ENCODE peak calls at places on chromosomes 11 and 22, in five cellular contexts. One of them, this sample, is unnamed.

GRCh38 chr11:24324211-24324610 is 172.6 kb upstream of the LUZP2 start:
- DNase-seq in HAP-1: no peak
- DNase-seq in sigmoid colon: no peak
- DNase-seq in CD8-positive, alpha-beta memory T cell: no peak
- DNase-seq in left ventricle myocardium inferior: no peak
- DNase-seq in this sample: peak

GRCh38 chr11:108854366-108854765 is 189.5 kb downstream of the DDX10 start:
- DNase-seq in HAP-1: no peak
- DNase-seq in sigmoid colon: no peak
- DNase-seq in CD8-positive, alpha-beta memory T cell: no peak
- DNase-seq in left ventricle myocardium inferior: no peak
- DNase-seq in this sample: no peak

GRCh38 chr11:108559340-108559739 is 34.2 kb downstream of the EXPH5 start:
- DNase-seq in HAP-1: no peak
- DNase-seq in sigmoid colon: no peak
- DNase-seq in CD8-positive, alpha-beta memory T cell: no peak
- DNase-seq in left ventricle myocardium inferior: no peak
- DNase-seq in this sample: peak

GRCh38 chr11:75383246-75383645 is 16.1 kb upstream of the RPS3 start:
- DNase-seq in HAP-1: no peak
- DNase-seq in sigmoid colon: no peak
- DNase-seq in CD8-positive, alpha-beta memory T cell: peak
- DNase-seq in left ventricle myocardium inferior: no peak
- DNase-seq in this sample: no peak

GRCh38 chr11:109785714-109786113 is 307.5 kb upstream of the ZC3H12C start:
- DNase-seq in HAP-1: no peak
- DNase-seq in sigmoid colon: no peak
- DNase-seq in CD8-positive, alpha-beta memory T cell: no peak
- DNase-seq in left ventricle myocardium inferior: no peak
- DNase-seq in this sample: no peak

GRCh38 chr11:64459016-64459415 is 100.1 kb downstream of the RPS6KA4 start:
- DNase-seq in HAP-1: no peak
- DNase-seq in sigmoid colon: peak
- DNase-seq in CD8-positive, alpha-beta memory T cell: no peak
- DNase-seq in left ventricle myocardium inferior: no peak
- DNase-seq in this sample: no peak

GRCh38 chr11:73406131-73406530 is 29.9 kb downstream of the RELT start:
- DNase-seq in HAP-1: no peak
- DNase-seq in sigmoid colon: no peak
- DNase-seq in CD8-positive, alpha-beta memory T cell: no peak
- DNase-seq in left ventricle myocardium inferior: no peak
- DNase-seq in this sample: no peak

GRCh38 chr22:28027453-28028448 is 108.7 kb upstream of the PITPNB start:
- DNase-seq in HAP-1: peak
- DNase-seq in sigmoid colon: peak
- DNase-seq in CD8-positive, alpha-beta memory T cell: no peak
- DNase-seq in left ventricle myocardium inferior: no peak
- DNase-seq in this sample: no peak

GRCh38 chr11:8330416-8330815 is 66.7 kb upstream of the LMO1 start:
- DNase-seq in HAP-1: peak
- DNase-seq in sigmoid colon: no peak
- DNase-seq in CD8-positive, alpha-beta memory T cell: no peak
- DNase-seq in left ventricle myocardium inferior: no peak
- DNase-seq in this sample: no peak

GRCh38 chr11:134503104-134503503 is 91.1 kb upstream of the B3GAT1 start:
- DNase-seq in HAP-1: no peak
- DNase-seq in sigmoid colon: peak
- DNase-seq in CD8-positive, alpha-beta memory T cell: no peak
- DNase-seq in left ventricle myocardium inferior: no peak
- DNase-seq in this sample: no peak

GRCh38 chr11:76243157-76243556 is 36.9 kb upstream of the WNT11 start:
- DNase-seq in HAP-1: no peak
- DNase-seq in sigmoid colon: no peak
- DNase-seq in CD8-positive, alpha-beta memory T cell: no peak
- DNase-seq in left ventricle myocardium inferior: no peak
- DNase-seq in this sample: no peak

GRCh38 chr11:80393210-80393609 is 952.4 kb upstream of the TENM4 start:
- DNase-seq in HAP-1: no peak
- DNase-seq in sigmoid colon: no peak
- DNase-seq in CD8-positive, alpha-beta memory T cell: no peak
- DNase-seq in left ventricle myocardium inferior: no peak
- DNase-seq in this sample: no peak

GRCh38 chr11:12155696-12156095 is 45.3 kb downstream of the MICAL2 start:
- DNase-seq in HAP-1: no peak
- DNase-seq in sigmoid colon: no peak
- DNase-seq in CD8-positive, alpha-beta memory T cell: no peak
- DNase-seq in left ventricle myocardium inferior: no peak
- DNase-seq in this sample: no peak

GRCh38 chr11:3807856-3808845 is at the start of gene PGAP2:
- DNase-seq in HAP-1: peak
- DNase-seq in sigmoid colon: peak
- DNase-seq in CD8-positive, alpha-beta memory T cell: peak
- DNase-seq in left ventricle myocardium inferior: peak
- DNase-seq in this sample: no peak

GRCh38 chr11:102109896-102110760 is at the start of gene YAP1:
- DNase-seq in HAP-1: peak
- DNase-seq in sigmoid colon: peak
- DNase-seq in CD8-positive, alpha-beta memory T cell: peak
- DNase-seq in left ventricle myocardium inferior: peak
- DNase-seq in this sample: no peak

GRCh38 chr11:488992-489391 is 18.1 kb downstream of the RNH1 start:
- DNase-seq in HAP-1: no peak
- DNase-seq in sigmoid colon: no peak
- DNase-seq in CD8-positive, alpha-beta memory T cell: no peak
- DNase-seq in left ventricle myocardium inferior: no peak
- DNase-seq in this sample: no peak

GRCh38 chr11:65182258-65183170 is 786 bp downstream of the CAPN1 start:
- DNase-seq in HAP-1: peak
- DNase-seq in sigmoid colon: peak
- DNase-seq in CD8-positive, alpha-beta memory T cell: no peak
- DNase-seq in left ventricle myocardium inferior: peak
- DNase-seq in this sample: no peak

GRCh38 chr11:68942090-68942620 is 38.5 kb downstream of the IGHMBP2 start:
- DNase-seq in HAP-1: no peak
- DNase-seq in sigmoid colon: no peak
- DNase-seq in CD8-positive, alpha-beta memory T cell: no peak
- DNase-seq in left ventricle myocardium inferior: no peak
- DNase-seq in this sample: no peak

GRCh38 chr11:420054-420910 is 5.5 kb upstream of the SIGIRR start:
- DNase-seq in HAP-1: no peak
- DNase-seq in sigmoid colon: no peak
- DNase-seq in CD8-positive, alpha-beta memory T cell: no peak
- DNase-seq in left ventricle myocardium inferior: no peak
- DNase-seq in this sample: no peak

GRCh38 chr11:42205518-42205917 is 746.1 kb upstream of the LRRC4C start:
- DNase-seq in HAP-1: no peak
- DNase-seq in sigmoid colon: no peak
- DNase-seq in CD8-positive, alpha-beta memory T cell: no peak
- DNase-seq in left ventricle myocardium inferior: no peak
- DNase-seq in this sample: no peak

GRCh38 chr11:63244862-63245261 is 1.5 kb upstream of the SLC22A25 start:
- DNase-seq in HAP-1: no peak
- DNase-seq in sigmoid colon: no peak
- DNase-seq in CD8-positive, alpha-beta memory T cell: no peak
- DNase-seq in left ventricle myocardium inferior: no peak
- DNase-seq in this sample: no peak

GRCh38 chr11:17314232-17314547 is 37.4 kb upstream of the NCR3LG1 start:
- DNase-seq in HAP-1: no peak
- DNase-seq in sigmoid colon: no peak
- DNase-seq in CD8-positive, alpha-beta memory T cell: no peak
- DNase-seq in left ventricle myocardium inferior: no peak
- DNase-seq in this sample: peak

GRCh38 chr11:130698174-130698573 is 218.1 kb downstream of the SNX19 start:
- DNase-seq in HAP-1: no peak
- DNase-seq in sigmoid colon: no peak
- DNase-seq in CD8-positive, alpha-beta memory T cell: no peak
- DNase-seq in left ventricle myocardium inferior: no peak
- DNase-seq in this sample: no peak

GRCh38 chr22:17403906-17404305 is 34.6 kb downstream of the CECR2 start:
- DNase-seq in HAP-1: no peak
- DNase-seq in sigmoid colon: no peak
- DNase-seq in CD8-positive, alpha-beta memory T cell: no peak
- DNase-seq in left ventricle myocardium inferior: no peak
- DNase-seq in this sample: no peak

GRCh38 chr11:106222626-106223025 is 145.2 kb downstream of the AASDHPPT start:
- DNase-seq in HAP-1: no peak
- DNase-seq in sigmoid colon: no peak
- DNase-seq in CD8-positive, alpha-beta memory T cell: no peak
- DNase-seq in left ventricle myocardium inferior: no peak
- DNase-seq in this sample: no peak

GRCh38 chr11:69040581-69041260 is 8.0 kb upstream of the TPCN2 start:
- DNase-seq in HAP-1: peak
- DNase-seq in sigmoid colon: no peak
- DNase-seq in CD8-positive, alpha-beta memory T cell: no peak
- DNase-seq in left ventricle myocardium inferior: no peak
- DNase-seq in this sample: no peak

GRCh38 chr11:76837696-76838421 is 22.9 kb upstream of the ACER3 start:
- DNase-seq in HAP-1: no peak
- DNase-seq in sigmoid colon: no peak
- DNase-seq in CD8-positive, alpha-beta memory T cell: no peak
- DNase-seq in left ventricle myocardium inferior: peak
- DNase-seq in this sample: no peak

GRCh38 chr22:50247748-50248147 is 2.9 kb upstream of the TUBGCP6 start:
- DNase-seq in HAP-1: peak
- DNase-seq in sigmoid colon: no peak
- DNase-seq in CD8-positive, alpha-beta memory T cell: no peak
- DNase-seq in left ventricle myocardium inferior: no peak
- DNase-seq in this sample: no peak

GRCh38 chr11:74248469-74248868 is 63.0 kb downstream of the P4HA3 start:
- DNase-seq in HAP-1: no peak
- DNase-seq in sigmoid colon: no peak
- DNase-seq in CD8-positive, alpha-beta memory T cell: no peak
- DNase-seq in left ventricle myocardium inferior: no peak
- DNase-seq in this sample: no peak

DNA sequence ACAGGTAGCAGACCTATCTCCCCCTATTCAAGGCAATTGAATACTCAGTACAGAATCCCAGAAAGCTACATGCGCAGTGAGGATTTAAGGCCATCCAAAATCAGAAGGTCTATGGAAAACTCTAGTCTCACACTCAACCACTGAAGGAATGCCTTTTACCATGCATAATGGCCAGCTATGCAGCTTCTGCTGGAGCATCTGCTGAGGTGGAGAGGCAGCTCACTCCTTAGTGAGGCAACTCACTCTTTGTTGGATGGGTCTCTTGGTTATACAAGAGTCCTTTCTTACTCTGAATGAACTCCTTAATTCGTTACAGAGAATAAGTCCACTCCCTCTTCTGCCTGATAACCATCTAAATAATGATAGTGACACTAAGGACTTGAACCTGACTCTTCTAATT is 286.4 kb upstream of the CCDC90B start:
- DNase-seq in HAP-1: no peak
- DNase-seq in sigmoid colon: no peak
- DNase-seq in CD8-positive, alpha-beta memory T cell: no peak
- DNase-seq in left ventricle myocardium inferior: no peak
- DNase-seq in this sample: no peak
- H3K4me3 ChIP-seq in HAP-1: no peak
- H3K4me3 ChIP-seq in sigmoid colon: no peak
- H3K4me3 ChIP-seq in CD8-positive, alpha-beta memory T cell: no peak
- H3K4me3 ChIP-seq in left ventricle myocardium inferior: no peak
- H3K4me3 ChIP-seq in this sample: no peak

GRCh38 chr22:24685804-24686203 is 82.8 kb downstream of the GGT1 start:
- DNase-seq in HAP-1: no peak
- DNase-seq in sigmoid colon: no peak
- DNase-seq in CD8-positive, alpha-beta memory T cell: no peak
- DNase-seq in left ventricle myocardium inferior: peak
- DNase-seq in this sample: no peak
- H3K4me3 ChIP-seq in HAP-1: no peak
- H3K4me3 ChIP-seq in sigmoid colon: peak
- H3K4me3 ChIP-seq in CD8-positive, alpha-beta memory T cell: no peak
- H3K4me3 ChIP-seq in left ventricle myocardium inferior: peak
- H3K4me3 ChIP-seq in this sample: no peak

GRCh38 chr11:26087095-26087935 is 244.6 kb upstream of the ANO3 start:
- DNase-seq in HAP-1: no peak
- DNase-seq in sigmoid colon: no peak
- DNase-seq in CD8-positive, alpha-beta memory T cell: no peak
- DNase-seq in left ventricle myocardium inferior: no peak
- DNase-seq in this sample: no peak

GRCh38 chr11:26093206-26093605 is 238.7 kb upstream of the ANO3 start:
- DNase-seq in HAP-1: no peak
- DNase-seq in sigmoid colon: no peak
- DNase-seq in CD8-positive, alpha-beta memory T cell: no peak
- DNase-seq in left ventricle myocardium inferior: no peak
- DNase-seq in this sample: no peak

GRCh38 chr11:26084313-26084712 is 247.6 kb upstream of the ANO3 start:
- DNase-seq in HAP-1: no peak
- DNase-seq in sigmoid colon: no peak
- DNase-seq in CD8-positive, alpha-beta memory T cell: no peak
- DNase-seq in left ventricle myocardium inferior: no peak
- DNase-seq in this sample: no peak

GRCh38 chr11:26088391-26088790 is 243.5 kb upstream of the ANO3 start:
- DNase-seq in HAP-1: no peak
- DNase-seq in sigmoid colon: no peak
- DNase-seq in CD8-positive, alpha-beta memory T cell: no peak
- DNase-seq in left ventricle myocardium inferior: no peak
- DNase-seq in this sample: peak
- H3K4me3 ChIP-seq in HAP-1: no peak
- H3K4me3 ChIP-seq in sigmoid colon: no peak
- H3K4me3 ChIP-seq in CD8-positive, alpha-beta memory T cell: no peak
- H3K4me3 ChIP-seq in left ventricle myocardium inferior: no peak
- H3K4me3 ChIP-seq in this sample: no peak

GRCh38 chr11:128691802-128692749 is 1.8 kb upstream of the FLI1 start:
- DNase-seq in HAP-1: no peak
- DNase-seq in sigmoid colon: no peak
- DNase-seq in CD8-positive, alpha-beta memory T cell: no peak
- DNase-seq in left ventricle myocardium inferior: no peak
- DNase-seq in this sample: no peak
- H3K4me3 ChIP-seq in HAP-1: no peak
- H3K4me3 ChIP-seq in sigmoid colon: peak
- H3K4me3 ChIP-seq in CD8-positive, alpha-beta memory T cell: peak
- H3K4me3 ChIP-seq in left ventricle myocardium inferior: peak
- H3K4me3 ChIP-seq in this sample: peak

DNA sequence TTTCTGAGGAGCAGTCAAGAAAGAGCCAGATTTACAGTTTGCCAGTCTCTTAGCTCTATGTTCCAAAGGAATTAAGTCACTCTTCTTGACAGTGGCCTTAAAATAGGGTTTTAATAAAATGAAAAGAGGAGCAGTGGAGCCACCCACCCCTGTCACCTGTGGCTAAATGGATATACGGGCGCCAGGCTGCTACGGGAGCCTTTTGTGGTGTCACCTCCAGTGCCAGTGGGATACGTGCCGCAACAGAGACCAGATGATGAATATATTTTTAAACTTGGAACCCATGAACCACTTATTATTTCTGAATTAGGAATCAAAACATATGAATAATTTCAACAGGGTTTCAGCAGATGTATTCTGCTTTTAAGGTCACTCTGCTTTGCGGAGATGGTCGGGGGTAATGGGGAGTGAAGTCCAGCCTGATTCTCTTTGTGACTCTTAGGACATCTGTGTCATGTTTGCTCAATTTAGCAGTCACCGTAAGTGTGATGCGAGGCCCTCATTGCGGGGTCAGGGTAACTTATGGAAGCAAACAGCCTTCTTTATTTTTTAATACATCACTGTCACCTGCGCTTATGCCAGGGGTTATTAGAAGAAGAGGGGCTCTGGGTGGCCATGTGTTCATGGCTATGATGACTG is 64.3 kb downstream of the ZBTB16 start:
- DNase-seq in HAP-1: no peak
- DNase-seq in sigmoid colon: peak
- DNase-seq in CD8-positive, alpha-beta memory T cell: no peak
- DNase-seq in left ventricle myocardium inferior: no peak
- DNase-seq in this sample: no peak
- H3K4me3 ChIP-seq in HAP-1: no peak
- H3K4me3 ChIP-seq in sigmoid colon: no peak
- H3K4me3 ChIP-seq in CD8-positive, alpha-beta memory T cell: no peak
- H3K4me3 ChIP-seq in left ventricle myocardium inferior: no peak
- H3K4me3 ChIP-seq in this sample: no peak

GRCh38 chr11:33844236-33844635 is 47.6 kb downstream of the LMO2 start:
- DNase-seq in HAP-1: no peak
- DNase-seq in sigmoid colon: no peak
- DNase-seq in CD8-positive, alpha-beta memory T cell: no peak
- DNase-seq in left ventricle myocardium inferior: no peak
- DNase-seq in this sample: no peak
- H3K4me3 ChIP-seq in HAP-1: no peak
- H3K4me3 ChIP-seq in sigmoid colon: no peak
- H3K4me3 ChIP-seq in CD8-positive, alpha-beta memory T cell: no peak
- H3K4me3 ChIP-seq in left ventricle myocardium inferior: no peak
- H3K4me3 ChIP-seq in this sample: no peak